ENCODE peak calls at places on chromosome 16, in seven cellular contexts. Q is IMR-90, G is H9, W is H1, R is mesenchymal stem cell, F is mesendoderm, O is trophoblast cell. S is an unnamed sample.
A peak's percentile ranks its signal among the peaks of the same experiment; 100 is the strongest.

GRCh38 chr16:10959161-10959560 is 14.8 kb downstream of the CLEC16A start:
- DNase-seq in Q (peak; percentile 82), F (no peak), W (no peak), O (no peak), G (no peak), R (peak; percentile 75), S (no peak)

GRCh38 chr16:51440096-51440495 is 289.0 kb upstream of the SALL1 start:
- DNase-seq in G (no peak), O (no peak), Q (no peak), W (no peak), F (no peak), R (no peak), S (no peak)

GRCh38 chr16:14042706-14043105 is 28.4 kb upstream of the MRTFB start:
- DNase-seq in F (no peak), G (no peak), O (no peak), Q (no peak), R (no peak), W (no peak), S (no peak)

GRCh38 chr16:1379863-1380174 is 28.1 kb downstream of the GNPTG start:
- DNase-seq in F (peak; percentile 69), G (peak; percentile 81), O (peak; percentile 7), Q (no peak), R (no peak), W (no peak), S (no peak)

GRCh38 chr16:17070882-17071592 is 399.7 kb downstream of the XYLT1 start:
- DNase-seq in Q (no peak), F (peak; percentile 48), G (peak; percentile 45), W (peak; percentile 61), O (peak; percentile 53), R (no peak), S (peak; percentile 47)

GRCh38 chr16:57403965-57404817 is at the start of gene CCL17:
- DNase-seq in R (no peak), F (no peak), O (no peak), W (no peak), Q (no peak), G (no peak), S (no peak)

GRCh38 chr16:55701442-55702319 is 45.9 kb downstream of the SLC6A2 start:
- DNase-seq in W (peak; percentile 73), O (peak; percentile 32), F (peak; percentile 70), Q (peak; percentile 26), R (peak; percentile 37), G (peak; percentile 76), S (peak; percentile 23)

GRCh38 chr16:66442502-66443268 is 15.6 kb downstream of the BEAN1 start:
- DNase-seq in F (no peak), Q (no peak), W (no peak), G (no peak), R (no peak), O (no peak), S (no peak)

GRCh38 chr16:4800290-4801041 is 2.0 kb downstream of the ROGDI start:
- DNase-seq in W (no peak), O (no peak), Q (no peak), G (no peak), R (no peak), F (no peak), S (no peak)

GRCh38 chr16:29820730-29821662 is 734 bp downstream of the MVP start:
- DNase-seq in W (no peak), O (peak; percentile 29), R (peak; percentile 23), G (no peak), Q (no peak), F (no peak), S (no peak)

DNA sequence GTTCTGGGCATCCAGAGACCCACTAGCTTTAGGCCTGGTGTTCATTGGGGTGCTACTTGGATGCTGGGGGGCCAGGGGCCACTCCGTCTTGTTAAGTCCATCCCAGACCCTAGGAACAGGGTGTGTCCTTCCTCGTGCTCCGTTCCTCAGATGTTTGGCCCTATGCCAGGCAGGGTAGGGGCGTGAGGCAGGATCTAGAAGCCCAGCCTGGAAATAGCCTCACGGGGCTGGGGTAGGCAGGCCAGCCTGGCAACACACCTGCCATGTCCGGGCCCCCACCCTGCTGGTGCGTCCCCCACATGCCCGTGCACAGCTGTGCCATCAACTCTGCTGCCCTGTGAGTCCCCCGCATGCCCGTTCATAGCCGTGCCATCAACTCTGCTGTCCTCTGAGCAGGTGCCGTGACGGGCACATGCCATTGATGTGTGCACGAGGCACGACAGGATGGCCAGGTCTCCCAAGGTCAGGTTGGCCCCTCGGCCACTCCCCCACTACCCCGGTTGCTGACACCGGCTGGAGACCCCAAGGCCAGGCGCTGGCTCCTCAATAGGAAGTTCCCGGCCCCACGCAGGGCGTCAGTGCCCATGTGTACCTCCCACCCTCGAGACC is 36.8 kb downstream of the GINS2 start:
- DNase-seq in Q (no peak), G (no peak), R (peak; percentile 33), W (no peak), O (no peak), F (no peak), S (no peak)
- H3K23ac ChIP-seq in Q (no peak overlapping the region), G (no peak overlapping the region), R (no peak overlapping the region), W (no peak overlapping the region), O (no peak overlapping the region), F (no peak overlapping the region), S (peak overlapping the region; percentile 73)

GRCh38 chr16:86709103-86709502 is 130.8 kb downstream of the FOXL1 start:
- DNase-seq in R (no peak), Q (no peak), W (no peak), O (no peak), G (no peak), F (no peak), S (no peak)
- H3K23ac ChIP-seq in R (no peak overlapping the region), Q (no peak overlapping the region), W (no peak overlapping the region), O (no peak overlapping the region), G (no peak overlapping the region), F (no peak overlapping the region), S (no peak overlapping the region)

DNA sequence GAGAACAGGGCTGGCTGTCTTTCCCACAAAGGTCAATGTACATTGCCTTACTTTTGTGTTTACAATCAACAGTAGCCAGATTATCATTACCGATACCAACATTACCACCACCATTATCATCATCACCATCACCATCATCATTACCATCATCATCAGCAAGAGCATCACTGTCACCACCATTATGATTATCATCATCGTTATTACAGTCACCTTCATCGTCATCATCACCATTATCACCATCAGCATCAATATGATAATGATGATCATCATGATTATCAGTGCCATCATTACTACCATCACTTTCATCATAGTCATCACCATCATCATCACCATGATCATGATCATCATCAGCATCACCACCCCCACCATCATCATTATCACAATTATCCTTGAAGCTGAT is 43.3 kb upstream of the RBFOX1 start:
- DNase-seq in R (no peak), O (no peak), W (no peak), F (no peak), Q (no peak), G (no peak), S (no peak)
- H3K23ac ChIP-seq in R (no peak overlapping the region), O (no peak overlapping the region), W (no peak overlapping the region), F (no peak overlapping the region), Q (no peak overlapping the region), G (no peak overlapping the region), S (no peak overlapping the region)

DNA sequence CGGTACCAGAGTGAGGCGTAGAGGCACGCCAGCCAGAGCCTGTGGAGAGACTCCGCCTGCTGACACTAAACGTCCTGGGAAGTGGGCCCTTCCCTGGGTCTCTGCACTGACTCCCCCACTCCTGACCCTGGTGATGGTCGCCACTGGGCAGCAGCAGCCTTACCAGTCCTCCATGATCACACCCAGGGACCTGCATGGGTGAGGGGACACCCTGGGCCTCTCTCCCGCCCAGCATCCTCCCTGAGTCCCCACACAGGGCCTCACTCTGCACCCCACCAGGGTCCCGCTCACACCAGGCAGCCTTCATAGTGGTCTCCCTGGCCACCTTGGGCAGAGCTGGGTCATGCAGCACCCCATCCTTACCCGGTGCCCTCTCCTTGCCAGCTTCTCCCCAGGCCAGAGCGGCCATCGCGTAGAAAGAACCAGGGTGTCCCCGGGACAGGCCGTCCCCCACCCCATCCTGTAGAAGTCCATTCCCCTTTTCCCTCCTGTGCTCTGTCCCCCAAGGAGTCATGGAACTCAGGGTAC is 10.7 kb downstream of the RGS11 start:
- DNase-seq in R (no peak), F (no peak), O (no peak), Q (no peak), G (no peak), W (no peak), S (no peak)
- H3K23ac ChIP-seq in R (no peak overlapping the region), F (no peak overlapping the region), O (no peak overlapping the region), Q (no peak overlapping the region), G (no peak overlapping the region), W (no peak overlapping the region), S (no peak overlapping the region)

GRCh38 chr16:46857261-46857962 is 26.4 kb upstream of the C16orf87 start:
- DNase-seq in G (no peak), F (no peak), Q (peak; percentile 82), W (no peak), R (peak; percentile 76), O (no peak), S (no peak)

GRCh38 chr16:46866286-46866685 is 17.9 kb upstream of the GPT2 start:
- DNase-seq in O (no peak), G (no peak), W (no peak), Q (no peak), F (no peak), R (no peak), S (no peak)

GRCh38 chr16:46858151-46858550 is 26.0 kb upstream of the GPT2 start:
- DNase-seq in W (no peak), R (no peak), G (no peak), O (peak; percentile 37), F (no peak), Q (no peak), S (no peak)

GRCh38 chr16:46859719-46860152 is 24.4 kb upstream of the GPT2 start:
- DNase-seq in O (peak; percentile 67), G (no peak), W (no peak), Q (peak; percentile 91), R (peak; percentile 86), F (peak; percentile 44), S (no peak)

DNA sequence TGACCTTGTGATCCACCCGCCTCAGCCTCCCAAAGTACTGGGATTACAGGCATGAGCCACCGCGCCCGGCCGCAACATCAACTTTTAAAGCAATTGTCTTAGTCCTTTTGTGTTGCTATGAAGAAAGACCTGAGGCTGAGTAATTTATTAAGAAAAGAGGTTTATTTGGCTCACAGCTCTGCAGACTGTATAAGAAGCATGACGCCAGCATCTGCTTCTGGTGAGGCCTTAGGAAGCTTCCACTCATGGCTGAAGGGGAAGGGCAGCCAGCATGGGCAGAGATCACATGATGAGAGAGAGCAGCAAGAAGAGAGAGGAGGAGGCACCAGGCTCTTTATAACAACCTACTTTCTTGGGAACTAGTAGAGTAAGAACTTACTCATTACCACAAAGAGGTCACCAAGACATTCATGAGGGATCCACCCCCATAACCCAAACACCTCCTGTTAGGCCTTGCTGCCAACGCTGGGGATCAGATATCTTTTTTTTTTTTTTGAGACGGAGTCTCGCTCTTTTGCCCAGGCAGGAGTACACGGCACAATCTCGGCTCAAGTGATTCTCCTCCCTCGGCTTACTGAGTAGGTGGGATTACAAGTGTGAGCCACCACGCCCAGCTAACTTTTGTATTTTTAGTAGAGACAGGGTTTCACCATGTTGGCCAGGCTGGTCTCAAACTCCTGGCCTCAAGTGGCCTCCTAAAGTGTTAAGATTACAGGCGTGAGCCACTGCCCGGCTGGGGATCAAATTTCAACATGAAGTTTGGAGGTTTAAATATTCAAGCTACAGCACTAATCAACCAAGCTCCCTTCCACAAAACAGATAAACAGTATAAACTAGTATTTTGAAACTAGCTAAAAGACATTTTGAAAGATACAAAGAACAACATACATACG is 21.4 kb upstream of the GPT2 start:
- DNase-seq in O (no peak), F (no peak), Q (peak; percentile 37), W (no peak), R (no peak), G (no peak), S (no peak)
- H3K23ac ChIP-seq in O (no peak overlapping the region), F (no peak overlapping the region), Q (no peak overlapping the region), W (no peak overlapping the region), R (no peak overlapping the region), G (no peak overlapping the region), S (no peak overlapping the region)

S was measured in neuronal stem cell.